ENCODE peak calls at places on chromosomes 5 and 9, in eight cellular contexts. Z is A549, N is HCT116, M is SK-N-SH, G is HL-60, C is HepG2, W is GM12878, F is GM23338. T is an unnamed sample.

GRCh38 chr5:103523319-103523718 is 39.3 kb downstream of the NUDT12 start:
- DNase-seq in C (peak), N (no peak), F (no peak), G (no peak), Z (no peak), M (no peak), W (no peak), T (no peak)

GRCh38 chr5:167577616-167578015 is 713.8 kb upstream of the WWC1 start:
- DNase-seq in F (no peak), G (no peak), C (no peak), M (no peak), W (no peak), N (no peak), Z (no peak), T (no peak)

GRCh38 chr9:114034176-114034575 is 43.9 kb downstream of the AMBP start:
- DNase-seq in N (no peak), M (no peak), Z (no peak), C (no peak), W (no peak), F (no peak), G (no peak), T (no peak)

GRCh38 chr5:84239509-84239908 is 145.2 kb downstream of the EDIL3 start:
- DNase-seq in Z (no peak), F (no peak), M (no peak), G (no peak), W (no peak), N (no peak), C (no peak), T (no peak)

GRCh38 chr9:84230355-84231136 is 110.0 kb downstream of the SLC28A3 start:
- DNase-seq in G (no peak), W (no peak), C (no peak), M (no peak), F (no peak), Z (no peak), N (no peak), T (no peak)

GRCh38 chr5:10352404-10353240 is 873 bp upstream of the MARCHF6 start:
- DNase-seq in Z (no peak), N (no peak), C (peak), G (peak), M (peak), W (peak), F (peak), T (no peak)

GRCh38 chr9:73183917-73184861 is 32.5 kb downstream of the ANXA1 start:
- DNase-seq in W (no peak), M (no peak), N (peak), Z (no peak), F (peak), C (peak), G (no peak), T (no peak)

GRCh38 chr5:79962580-79963222 is 28.4 kb downstream of the MTX3 start:
- DNase-seq in F (no peak), C (no peak), N (no peak), Z (no peak), M (no peak), W (no peak), G (no peak), T (no peak)

GRCh38 chr9:114437401-114437893 is 49.7 kb upstream of the AKNA start:
- DNase-seq in C (peak), Z (no peak), N (no peak), M (no peak), G (no peak), F (no peak), W (no peak), T (no peak)

GRCh38 chr5:32443541-32444190 is 874 bp downstream of the ZFR start:
- DNase-seq in F (peak), C (no peak), G (peak), W (no peak), N (no peak), Z (peak), M (peak), T (no peak)

GRCh38 chr9:127059030-127059429 is 63.4 kb downstream of the ANGPTL2 start:
- DNase-seq in F (no peak), W (no peak), M (no peak), Z (no peak), N (no peak), C (no peak), G (no peak), T (no peak)

GRCh38 chr5:37037840-37038239 is 161.3 kb downstream of the NIPBL start:
- DNase-seq in Z (no peak), N (no peak), M (no peak), W (no peak), C (no peak), G (peak), F (no peak), T (no peak)

DNA sequence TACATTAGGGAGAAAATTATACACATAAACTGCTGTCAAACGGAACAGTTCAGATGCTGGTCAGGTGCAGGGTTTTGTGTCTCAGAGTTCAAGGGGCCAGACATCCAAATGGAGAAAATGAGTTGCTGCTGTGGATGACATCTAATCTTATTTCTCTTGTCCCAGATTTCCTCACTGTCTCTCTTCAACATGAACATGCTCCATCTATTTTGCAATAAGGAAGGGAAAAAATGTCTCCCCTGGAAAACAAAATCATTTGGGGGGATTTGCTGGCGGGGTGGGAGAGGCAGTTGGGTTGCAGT is 51.2 kb downstream of the SHB start:
- DNase-seq in N (no peak), Z (no peak), M (no peak), C (no peak), G (no peak), W (no peak), F (no peak), T (no peak)
- TF ChIP-seq CTCF in N (no peak), Z (no peak), M (no peak), C (no peak), G (no peak), W (no peak), F (no peak), T (no peak)

GRCh38 chr9:28207657-28208056 is 634.4 kb upstream of the C9orf72 start:
- DNase-seq in N (no peak), W (no peak), F (no peak), M (no peak), C (no peak), Z (no peak), G (no peak), T (no peak)

GRCh38 chr9:28215921-28216320 is 642.6 kb upstream of the C9orf72 start:
- DNase-seq in F (no peak), G (no peak), W (no peak), N (no peak), C (no peak), M (no peak), Z (no peak), T (no peak)

GRCh38 chr9:28212979-28213378 is 639.7 kb upstream of the C9orf72 start:
- DNase-seq in W (no peak), G (no peak), Z (peak), M (no peak), C (peak), N (peak), F (no peak), T (peak)
- TF ChIP-seq REST in W (no peak), G (no peak), Z (no peak), M (no peak), C (no peak), N (no peak), F (no peak), T (no peak)

GRCh38 chr9:94167376-94167775 is 83.1 kb downstream of the PTPDC1 start:
- DNase-seq in M (no peak), N (no peak), C (no peak), G (no peak), W (no peak), Z (no peak), F (no peak), T (no peak)

GRCh38 chr9:94164756-94165549 is 80.7 kb downstream of the PTPDC1 start:
- DNase-seq in M (no peak), N (no peak), Z (no peak), F (no peak), W (no peak), G (peak), C (no peak), T (no peak)

GRCh38 chr9:94165592-94166236 is 81.5 kb downstream of the PTPDC1 start:
- DNase-seq in F (peak), W (peak), Z (peak), G (peak), N (peak), M (peak), C (peak), T (peak)

GRCh38 chr9:94167055-94167346 is 82.7 kb downstream of the PTPDC1 start:
- DNase-seq in Z (no peak), W (no peak), C (peak), F (peak), N (no peak), G (no peak), M (no peak), T (peak)

DNA sequence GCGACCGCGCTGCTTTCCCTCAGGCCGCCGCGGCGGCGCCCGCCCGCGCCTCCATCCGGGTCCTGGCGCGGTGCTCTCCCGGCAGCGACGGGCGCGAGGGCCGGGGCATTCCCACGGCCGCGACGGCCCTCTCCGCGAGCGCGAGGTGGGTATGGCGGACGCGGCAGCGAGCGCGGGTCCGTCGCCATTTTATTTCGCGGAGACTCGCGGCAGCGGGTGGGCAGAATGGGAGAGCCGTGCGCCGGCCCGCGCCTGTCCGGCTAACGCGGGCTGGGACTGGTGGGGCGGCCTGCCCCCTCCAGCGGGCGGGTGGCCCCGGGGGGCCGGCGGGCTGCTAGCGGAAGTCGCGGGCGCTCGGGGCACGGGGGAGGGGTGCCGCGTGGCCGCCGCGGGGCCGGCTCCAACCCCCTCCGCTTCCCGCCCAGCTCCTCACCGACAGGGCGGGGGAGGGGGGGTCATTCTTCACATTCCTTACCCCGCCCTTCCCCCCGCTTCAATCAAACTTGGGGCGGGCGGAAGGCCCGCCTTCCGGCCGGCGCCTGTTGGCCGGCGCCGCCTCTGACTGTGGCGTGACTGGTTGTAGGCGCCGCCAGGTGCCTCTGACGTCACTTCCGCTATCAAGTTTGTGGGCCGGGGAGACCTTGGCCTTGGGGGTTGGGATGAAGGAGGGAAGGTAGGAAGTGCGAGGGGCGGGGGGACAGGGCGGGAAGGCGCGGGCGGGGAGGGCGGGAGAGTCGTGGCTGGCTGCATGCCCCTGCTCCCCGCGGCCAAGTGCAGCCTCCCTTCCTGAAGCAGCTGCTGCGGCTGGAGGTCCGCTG is 82.2 kb downstream of the PTPDC1 start:
- DNase-seq in W (peak), C (peak), M (peak), F (peak), Z (peak), N (peak), G (peak), T (peak)
- TF ChIP-seq CTCF in W (no peak), C (no peak), M (no peak), F (no peak), Z (no peak), N (no peak), G (no peak), T (peak)

DNA sequence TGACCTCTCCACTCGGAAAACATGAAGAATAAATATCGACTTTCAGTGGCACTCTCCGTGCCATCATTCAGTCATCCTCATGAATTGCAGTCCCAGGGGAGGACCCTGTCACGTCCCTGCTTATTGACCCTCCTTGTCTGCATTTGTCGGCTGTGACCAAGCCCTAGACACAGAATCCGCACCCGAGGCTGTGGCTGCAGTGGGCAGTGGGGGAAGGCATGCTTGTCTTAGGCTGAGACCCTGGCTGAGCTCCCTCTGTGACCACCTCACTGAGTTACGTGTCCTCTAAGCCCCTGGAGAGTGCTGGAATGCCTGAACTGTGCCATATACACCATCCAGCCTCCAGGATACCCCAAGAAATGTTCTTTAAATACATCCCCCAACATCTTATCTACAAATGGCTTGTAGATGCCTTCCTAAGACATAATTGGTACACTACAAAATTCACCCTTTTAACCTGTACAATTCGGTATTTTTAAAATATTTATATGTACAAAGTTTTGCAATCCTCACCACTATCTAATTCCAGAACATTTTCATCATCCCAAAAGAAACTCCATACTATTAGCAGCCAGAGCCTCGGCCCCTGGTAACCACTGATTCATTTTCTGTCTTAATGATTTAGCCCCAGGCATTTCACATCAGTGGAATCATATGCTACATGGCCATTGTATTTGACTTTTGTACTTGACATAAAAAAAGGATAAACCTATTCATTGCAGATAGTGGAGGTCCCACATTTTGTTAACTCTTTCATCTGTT is 80.8 kb upstream of the ICE1 start:
- DNase-seq in C (no peak), N (no peak), F (no peak), M (no peak), Z (no peak), G (no peak), W (no peak), T (no peak)
- TF ChIP-seq REST in C (no peak), N (no peak), F (no peak), M (no peak), Z (no peak), G (no peak), W (no peak), T (no peak)

DNA sequence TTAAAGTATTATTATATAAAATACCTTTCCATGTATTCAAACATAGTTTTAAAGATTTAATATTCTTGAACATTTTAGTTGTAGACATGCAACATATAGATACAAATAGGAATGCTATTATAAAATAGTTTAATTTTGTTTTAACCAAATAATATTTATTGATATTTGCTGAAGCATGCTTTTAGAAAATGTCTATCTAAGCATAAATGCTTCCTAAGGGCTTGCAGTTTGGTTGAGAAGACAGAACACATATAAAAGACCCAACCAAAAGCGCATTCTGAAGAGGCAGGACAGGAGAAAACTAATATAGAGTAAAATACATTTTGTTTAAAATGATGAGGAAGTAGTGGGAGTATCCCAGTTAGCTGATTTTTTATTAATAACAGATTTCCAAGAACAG is 181.5 kb upstream of the ISL1 start:
- DNase-seq in W (no peak), G (no peak), N (no peak), Z (no peak), C (no peak), F (no peak), M (no peak), T (no peak)
- TF ChIP-seq CTCF in W (no peak), G (no peak), N (no peak), Z (no peak), C (no peak), F (no peak), M (no peak), T (no peak)

GRCh38 chr9:35691757-35692301 is 2.1 kb upstream of the TPM2 start:
- DNase-seq in M (no peak), W (no peak), Z (no peak), G (no peak), F (peak), N (no peak), C (no peak), T (no peak)

GRCh38 chr9:35698231-35698630 is 8.5 kb upstream of the TPM2 start:
- DNase-seq in W (no peak), G (no peak), Z (no peak), M (no peak), N (no peak), C (no peak), F (no peak), T (no peak)

GRCh38 chr9:35697486-35697885 is 7.8 kb upstream of the TPM2 start:
- DNase-seq in G (no peak), C (no peak), F (no peak), M (no peak), W (no peak), Z (no peak), N (no peak), T (no peak)

GRCh38 chr9:35696520-35697215 is 6.9 kb upstream of the TPM2 start:
- DNase-seq in C (peak), N (peak), G (peak), F (peak), Z (peak), W (no peak), M (peak), T (peak)

GRCh38 chr9:35695801-35696420 is 6.2 kb upstream of the TPM2 start:
- DNase-seq in F (no peak), C (no peak), Z (no peak), N (no peak), G (no peak), W (no peak), M (no peak), T (no peak)
- TF ChIP-seq REST in F (no peak), C (no peak), Z (no peak), N (no peak), G (no peak), W (no peak), M (no peak), T (no peak)

DNA sequence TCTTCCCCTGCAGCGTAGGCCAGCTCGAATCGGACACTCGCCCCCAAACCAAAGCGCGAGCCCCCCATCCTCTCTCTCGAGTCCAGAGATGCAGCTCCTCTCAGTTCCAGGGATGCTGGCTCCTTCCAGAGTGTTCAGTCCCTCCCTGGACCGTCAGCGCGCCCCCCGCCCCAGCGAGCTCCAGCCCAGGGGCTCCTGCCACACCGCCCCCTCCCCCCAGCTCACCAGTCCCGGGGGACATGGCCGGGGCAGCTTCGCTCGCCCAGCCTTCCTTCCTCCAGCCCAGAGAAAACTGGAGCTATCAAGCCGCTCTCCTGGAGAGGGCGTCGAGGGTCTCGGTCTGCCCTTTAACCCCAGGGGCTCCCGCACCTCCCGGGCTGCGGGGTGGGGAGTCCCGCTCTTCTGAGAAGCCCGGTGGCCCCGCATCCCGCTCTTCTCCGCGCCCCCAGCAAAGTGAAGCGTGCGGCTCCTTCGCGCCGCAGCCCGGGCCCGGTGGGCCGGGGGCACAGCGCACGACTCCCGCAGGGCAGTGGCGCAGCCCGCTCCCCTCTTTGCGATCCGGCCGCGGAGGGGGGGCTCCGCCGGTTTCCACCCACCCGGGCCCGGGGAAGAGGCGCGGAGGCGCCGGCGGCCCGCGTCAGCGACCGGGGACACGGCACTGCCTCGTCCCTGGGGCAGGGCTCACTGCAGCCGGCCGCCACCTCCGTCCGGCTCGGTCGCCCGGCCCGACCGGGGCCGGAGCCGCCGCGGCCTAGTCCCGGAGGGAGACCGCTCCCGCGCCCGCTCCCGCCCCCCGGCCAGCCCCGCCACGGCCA is 585 bp downstream of the MIER3 start:
- DNase-seq in W (no peak), N (no peak), F (peak), M (peak), G (no peak), Z (peak), C (no peak), T (no peak)
- TF ChIP-seq CTCF in W (no peak), N (no peak), F (peak), M (no peak), G (no peak), Z (no peak), C (peak), T (no peak)

DNA sequence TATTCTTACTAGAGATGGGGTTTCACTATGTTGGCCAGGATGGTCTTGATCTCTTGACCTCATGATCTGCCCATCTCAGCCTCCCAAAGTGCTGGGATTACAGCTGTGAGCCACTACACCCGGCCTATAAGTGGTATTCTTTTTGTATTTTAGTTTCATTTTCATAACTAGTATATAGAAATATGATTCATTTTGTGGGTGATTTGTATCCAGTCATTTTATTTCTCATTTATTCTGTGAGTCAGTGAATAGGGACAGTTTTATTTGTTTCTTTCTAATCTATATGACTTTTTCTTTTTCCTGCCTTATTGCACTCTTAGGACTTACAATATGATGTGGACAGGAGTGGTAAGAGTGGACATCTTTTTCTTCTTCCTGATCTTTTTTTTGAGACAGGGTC is 112.9 kb downstream of the AOPEP start:
- DNase-seq in C (no peak), N (no peak), W (no peak), G (no peak), F (no peak), M (no peak), Z (no peak), T (no peak)
- TF ChIP-seq REST in C (no peak), N (no peak), W (no peak), G (no peak), F (no peak), M (no peak), Z (no peak), T (no peak)

DNA sequence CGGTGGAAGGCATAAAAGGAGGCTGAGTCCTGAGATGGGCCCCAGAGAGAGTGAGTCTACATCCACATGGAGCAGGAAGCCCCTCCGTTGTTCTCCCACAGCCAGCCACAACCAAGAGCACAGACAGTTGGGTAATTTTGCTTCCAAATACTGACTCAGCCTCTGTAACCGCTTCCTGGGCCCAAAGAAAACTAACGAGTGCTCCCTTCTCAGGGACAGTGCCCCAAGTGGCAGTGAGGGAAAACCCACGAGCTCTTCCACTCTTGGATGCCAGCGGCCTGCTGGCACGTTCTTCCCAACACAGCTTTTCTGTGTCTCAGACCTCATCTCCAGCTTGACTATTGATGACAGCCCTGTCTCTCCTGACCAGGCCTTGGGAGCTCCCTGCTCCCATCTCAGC is 207.6 kb downstream of the FSTL4 start:
- DNase-seq in W (no peak), Z (peak), G (no peak), N (no peak), M (no peak), C (no peak), F (peak), T (no peak)
- TF ChIP-seq CTCF in W (no peak), Z (no peak), G (no peak), N (peak), M (peak), C (peak), F (peak), T (no peak)

T was measured in Panc1.